ENCODE peak calls at places on chromosomes 13 and 19, in seven cellular contexts. Q is fibroblast of villous mesenchyme, M is Peyer's patch, O is neural progenitor cell, F is K562, B is fibroblast of pulmonary artery, G is AG04450. U is an unnamed sample.

GRCh38 chr13:30744056-30744684 is 8.8 kb downstream of the ALOX5AP start:
- DNase-seq in Q (peak), M (peak), O (no peak), F (peak), B (no peak), G (no peak), U (peak)

GRCh38 chr19:55539082-55539715 is 2.3 kb upstream of the SBK2 start:
- DNase-seq in Q (no peak), M (no peak), O (no peak), F (no peak), B (no peak), G (no peak), U (no peak)

GRCh38 chr19:33040994-33041827 is 23.5 kb downstream of the RHPN2 start:
- DNase-seq in Q (peak), M (no peak), O (no peak), F (no peak), B (peak), G (no peak), U (no peak)

GRCh38 chr13:78067290-78067689 is 148.7 kb upstream of the EDNRB start:
- DNase-seq in Q (no peak), M (no peak), O (no peak), F (no peak), B (no peak), G (no peak), U (no peak)

GRCh38 chr19:56110515-56111448 is 10.3 kb downstream of the ZNF787 start:
- DNase-seq in Q (peak), M (no peak), O (peak), F (no peak), B (peak), G (no peak), U (no peak)

GRCh38 chr13:58946274-58946673 is 1217.5 kb downstream of the DIAPH3 start:
- DNase-seq in Q (no peak), M (no peak), O (no peak), F (no peak), B (no peak), G (no peak), U (peak)

GRCh38 chr19:33066543-33066942 is 1.9 kb upstream of the RHPN2 start:
- DNase-seq in Q (no peak), M (no peak), O (no peak), F (no peak), B (no peak), G (no peak), U (no peak)

GRCh38 chr19:3983936-3984583 is 1.2 kb downstream of the EEF2 start:
- DNase-seq in Q (peak), M (peak), O (no peak), F (peak), B (peak), G (no peak), U (peak)

GRCh38 chr13:105346141-105346766 is 1189.2 kb downstream of the EFNB2 start:
- DNase-seq in Q (peak), M (no peak), O (no peak), F (no peak), B (peak), G (peak), U (no peak)

GRCh38 chr19:45782820-45783785 is 813 bp upstream of the DMPK start:
- DNase-seq in Q (peak), M (no peak), O (no peak), F (no peak), B (peak), G (no peak), U (no peak)

GRCh38 chr19:36032251-36033104 is at the start of gene CLIP3:
- DNase-seq in Q (peak), M (no peak), O (peak), F (peak), B (peak), G (peak), U (peak)
- H3K4me3 ChIP-seq in Q (peak), M (peak), O (peak), F (no peak), B (peak), G (peak), U (peak)

DNA sequence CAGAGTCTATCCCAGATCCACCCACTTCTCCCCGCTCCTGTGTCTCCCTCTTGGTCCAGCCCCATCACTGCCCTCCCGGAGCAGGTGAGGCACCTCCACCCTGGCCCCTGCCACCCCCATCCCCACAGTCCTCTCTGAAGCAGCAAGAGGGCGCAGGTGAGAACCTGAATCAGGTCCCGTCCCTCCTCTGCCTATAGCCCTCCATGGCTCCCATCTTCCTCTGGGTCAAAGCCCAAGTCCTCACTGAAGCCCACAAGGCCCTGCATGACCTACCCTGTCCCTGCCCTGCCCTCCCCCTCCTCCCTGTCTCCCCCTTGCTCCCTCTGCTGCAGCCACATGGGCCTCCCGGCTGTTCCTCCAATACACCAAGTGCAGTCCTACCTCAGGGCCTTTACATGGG is 10.8 kb upstream of the ZNRF4 start:
- DNase-seq in Q (no peak), M (no peak), O (no peak), F (no peak), B (no peak), G (no peak), U (no peak)
- TF ChIP-seq CTCF in Q (no peak), M (no peak), O (no peak), F (no peak), B (no peak), G (no peak), U (no peak)

GRCh38 chr19:10416380-10417257 is 3.7 kb upstream of the PDE4A start:
- DNase-seq in Q (peak), M (peak), O (peak), F (peak), B (peak), G (peak), U (peak)
- H3K4me3 ChIP-seq in Q (peak), M (peak), O (peak), F (peak), B (peak), G (peak), U (peak)

DNA sequence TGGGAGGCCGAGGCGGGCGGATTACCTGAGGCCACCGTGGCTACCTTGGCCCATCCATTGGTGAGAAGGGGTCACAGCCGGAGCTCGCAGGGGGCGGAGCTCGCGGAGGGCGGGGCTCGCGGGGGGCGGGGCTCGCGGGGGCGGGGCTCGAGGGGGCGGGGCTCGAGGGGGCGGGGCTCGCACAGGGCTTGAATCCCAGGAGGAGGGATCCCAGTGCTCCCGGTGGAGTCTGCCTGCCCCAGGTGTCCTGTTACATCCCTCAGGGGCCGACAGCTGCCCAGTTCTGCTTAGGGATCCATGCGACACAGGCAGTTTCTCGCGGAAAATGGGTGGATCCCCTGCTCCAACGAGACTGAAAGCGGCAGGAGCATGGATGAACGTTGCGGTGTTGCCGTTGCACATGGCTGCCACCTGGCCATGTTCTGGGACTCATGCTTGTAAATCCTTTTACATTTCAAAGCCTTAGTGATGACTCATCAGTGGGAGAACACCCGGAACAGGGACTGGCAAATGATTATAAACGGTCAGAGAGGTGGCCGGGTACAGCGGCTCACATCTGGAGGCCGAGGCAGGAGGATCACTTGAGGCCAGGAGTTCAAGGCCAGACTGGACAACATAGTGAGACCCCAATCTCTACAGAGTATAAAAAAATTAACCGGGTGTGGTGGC is 25.1 kb downstream of the TMPRSS9 start:
- DNase-seq in Q (peak), M (no peak), O (peak), F (peak), B (peak), G (peak), U (no peak)
- TF ChIP-seq CTCF in Q (no peak), M (no peak), O (no peak), F (no peak), B (no peak), G (no peak), U (no peak)

GRCh38 chr19:534088-534487 is 2.5 kb downstream of the CDC34 start:
- DNase-seq in Q (no peak), M (no peak), O (no peak), F (no peak), B (no peak), G (no peak), U (no peak)
- H3K4me3 ChIP-seq in Q (peak), M (no peak), O (no peak), F (no peak), B (peak), G (peak), U (no peak)

GRCh38 chr19:23872282-23872919 is 42.3 kb upstream of the ZNF726 start:
- DNase-seq in Q (no peak), M (no peak), O (no peak), F (no peak), B (no peak), G (no peak), U (no peak)

GRCh38 chr19:23868630-23869029 is 46.1 kb upstream of the ZNF726 start:
- DNase-seq in Q (no peak), M (no peak), O (no peak), F (no peak), B (no peak), G (no peak), U (no peak)

DNA sequence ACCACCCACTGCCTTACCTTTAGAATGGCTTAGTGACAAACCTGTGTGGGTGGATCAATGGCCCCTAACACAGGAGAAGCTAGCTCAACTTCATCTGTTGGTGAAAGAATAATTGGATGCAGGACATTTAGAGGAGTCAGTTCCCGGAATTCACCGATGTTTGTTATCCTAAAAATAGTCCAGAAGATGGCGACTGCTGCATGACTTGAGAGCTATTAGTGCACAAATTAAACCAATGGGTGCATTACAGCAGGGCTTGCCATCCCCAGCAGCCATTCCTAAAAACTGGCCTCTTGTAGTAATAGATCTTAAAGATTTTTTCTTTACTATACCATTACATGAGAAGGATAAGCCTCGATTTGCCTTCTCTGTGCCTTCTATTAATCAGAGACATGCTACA is 46.8 kb upstream of the ZNF726 start:
- DNase-seq in Q (no peak), M (no peak), O (no peak), F (no peak), B (no peak), G (no peak), U (no peak)
- TF ChIP-seq CTCF in Q (no peak), M (no peak), O (no peak), F (no peak), B (no peak), G (no peak), U (no peak)

GRCh38 chr19:54502518-54503048 is at the start of gene LAIR2:
- DNase-seq in Q (no peak), M (no peak), O (no peak), F (no peak), B (no peak), G (no peak), U (peak)
- H3K4me3 ChIP-seq in Q (no peak), M (no peak), O (no peak), F (no peak), B (no peak), G (no peak), U (no peak)

DNA sequence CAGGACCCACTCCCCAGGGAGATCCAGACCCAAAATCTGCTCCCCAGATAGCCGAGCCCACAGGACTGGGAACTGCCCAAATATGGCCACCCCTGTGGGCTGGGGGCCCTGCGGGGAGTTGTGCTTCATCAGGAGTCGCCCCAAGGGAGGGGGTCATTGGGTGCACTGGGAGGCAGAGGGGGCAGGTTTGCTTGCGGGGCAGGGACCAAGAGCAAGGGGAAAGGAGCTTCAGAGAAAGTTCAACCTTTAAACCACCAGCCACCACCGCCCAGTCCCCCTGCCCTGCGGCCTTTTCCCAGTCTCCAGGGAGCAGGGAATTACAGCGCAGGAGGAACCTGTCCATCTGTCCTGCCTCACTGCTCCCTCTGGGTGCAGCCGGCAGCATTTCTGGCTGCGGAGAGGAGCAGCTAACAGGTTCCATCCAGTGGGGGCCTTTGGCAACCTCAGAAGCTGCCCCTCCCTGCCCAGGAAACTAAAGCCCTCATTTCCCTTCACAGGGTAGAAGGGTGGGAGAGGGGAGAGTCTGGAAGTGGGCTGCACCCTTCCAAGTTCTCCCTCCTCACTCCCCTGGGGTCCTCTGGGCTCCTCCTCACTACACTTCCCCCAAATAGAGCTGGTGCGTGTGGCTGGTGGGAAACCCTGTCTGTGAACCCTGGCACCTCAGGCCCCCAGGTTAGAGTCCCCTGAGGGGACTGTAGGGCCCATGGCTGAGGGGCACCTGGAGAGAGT is 13.8 kb upstream of the ASF1B start:
- DNase-seq in Q (no peak), M (no peak), O (no peak), F (no peak), B (no peak), G (no peak), U (no peak)
- TF ChIP-seq CTCF in Q (no peak), M (no peak), O (no peak), F (no peak), B (no peak), G (no peak), U (no peak)

U was measured in GM12865.